ENCODE peak calls at places on chromosomes 13 and 19, in five cellular contexts. One of them, this sample, is unnamed.

GRCh38 chr13:109756778-109757177 is 29.6 kb downstream of the IRS2 start:
- DNase-seq in RPMI7951: no peak
- DNase-seq in HEK293T: no peak
- DNase-seq in T-helper 17 cell: no peak
- DNase-seq in stimulated activated CD4-positive, alpha-beta T cell treated with anti-CD3 and anti-CD28 coated beads, Interleukin-2, amount 100 ng/mL, for 24 hours: no peak
- DNase-seq in this sample: no peak

GRCh38 chr19:16076958-16077611 is 790 bp downstream of the TPM4 start:
- DNase-seq in RPMI7951: no peak
- DNase-seq in HEK293T: peak
- DNase-seq in T-helper 17 cell: no peak
- DNase-seq in stimulated activated CD4-positive, alpha-beta T cell treated with anti-CD3 and anti-CD28 coated beads, Interleukin-2, amount 100 ng/mL, for 24 hours: peak
- DNase-seq in this sample: no peak

GRCh38 chr13:24272452-24273161 is 36.8 kb upstream of the C1QTNF9 start:
- DNase-seq in RPMI7951: no peak
- DNase-seq in HEK293T: no peak
- DNase-seq in T-helper 17 cell: no peak
- DNase-seq in stimulated activated CD4-positive, alpha-beta T cell treated with anti-CD3 and anti-CD28 coated beads, Interleukin-2, amount 100 ng/mL, for 24 hours: no peak
- DNase-seq in this sample: no peak

GRCh38 chr19:6791237-6791636 is 18.7 kb downstream of the VAV1 start:
- DNase-seq in RPMI7951: no peak
- DNase-seq in HEK293T: no peak
- DNase-seq in T-helper 17 cell: no peak
- DNase-seq in stimulated activated CD4-positive, alpha-beta T cell treated with anti-CD3 and anti-CD28 coated beads, Interleukin-2, amount 100 ng/mL, for 24 hours: no peak
- DNase-seq in this sample: no peak

GRCh38 chr13:34546841-34547240 is 395.2 kb upstream of the NBEA start:
- DNase-seq in RPMI7951: no peak
- DNase-seq in HEK293T: no peak
- DNase-seq in T-helper 17 cell: no peak
- DNase-seq in stimulated activated CD4-positive, alpha-beta T cell treated with anti-CD3 and anti-CD28 coated beads, Interleukin-2, amount 100 ng/mL, for 24 hours: no peak
- DNase-seq in this sample: no peak

GRCh38 chr19:3642987-3643386 is 16.4 kb upstream of the CACTIN start:
- DNase-seq in RPMI7951: no peak
- DNase-seq in HEK293T: peak
- DNase-seq in T-helper 17 cell: no peak
- DNase-seq in stimulated activated CD4-positive, alpha-beta T cell treated with anti-CD3 and anti-CD28 coated beads, Interleukin-2, amount 100 ng/mL, for 24 hours: peak
- DNase-seq in this sample: no peak

GRCh38 chr13:113740286-113740556 is 18.8 kb upstream of the TMEM255B start:
- DNase-seq in RPMI7951: no peak
- DNase-seq in HEK293T: no peak
- DNase-seq in T-helper 17 cell: no peak
- DNase-seq in stimulated activated CD4-positive, alpha-beta T cell treated with anti-CD3 and anti-CD28 coated beads, Interleukin-2, amount 100 ng/mL, for 24 hours: no peak
- DNase-seq in this sample: no peak

GRCh38 chr19:13727798-13728197 is 36.5 kb upstream of the MRI1 start:
- DNase-seq in RPMI7951: no peak
- DNase-seq in HEK293T: no peak
- DNase-seq in T-helper 17 cell: no peak
- DNase-seq in stimulated activated CD4-positive, alpha-beta T cell treated with anti-CD3 and anti-CD28 coated beads, Interleukin-2, amount 100 ng/mL, for 24 hours: no peak
- DNase-seq in this sample: peak

GRCh38 chr13:27044837-27045570 is 126.6 kb downstream of the USP12 start:
- DNase-seq in RPMI7951: no peak
- DNase-seq in HEK293T: no peak
- DNase-seq in T-helper 17 cell: no peak
- DNase-seq in stimulated activated CD4-positive, alpha-beta T cell treated with anti-CD3 and anti-CD28 coated beads, Interleukin-2, amount 100 ng/mL, for 24 hours: no peak
- DNase-seq in this sample: no peak

GRCh38 chr13:72651196-72651595 is 76.2 kb downstream of the MZT1 start:
- DNase-seq in RPMI7951: peak
- DNase-seq in HEK293T: peak
- DNase-seq in T-helper 17 cell: no peak
- DNase-seq in stimulated activated CD4-positive, alpha-beta T cell treated with anti-CD3 and anti-CD28 coated beads, Interleukin-2, amount 100 ng/mL, for 24 hours: no peak
- DNase-seq in this sample: no peak

GRCh38 chr19:35766571-35767104 is 8.7 kb downstream of the PROSER3 start:
- DNase-seq in RPMI7951: no peak
- DNase-seq in HEK293T: no peak
- DNase-seq in T-helper 17 cell: no peak
- DNase-seq in stimulated activated CD4-positive, alpha-beta T cell treated with anti-CD3 and anti-CD28 coated beads, Interleukin-2, amount 100 ng/mL, for 24 hours: no peak
- DNase-seq in this sample: no peak

GRCh38 chr13:113086031-113086750 is 19.4 kb upstream of the F7 start:
- DNase-seq in RPMI7951: no peak
- DNase-seq in HEK293T: no peak
- DNase-seq in T-helper 17 cell: no peak
- DNase-seq in stimulated activated CD4-positive, alpha-beta T cell treated with anti-CD3 and anti-CD28 coated beads, Interleukin-2, amount 100 ng/mL, for 24 hours: no peak
- DNase-seq in this sample: no peak

This sample was measured in AG04449.